ENCODE peak calls at places on chromosomes 5 and 9, in five cellular contexts. B is AG08395, H is heart right ventricle, Q is H1, X is caudate nucleus. A is an unnamed sample.

GRCh38 chr5:89342106-89342876 is 459.3 kb upstream of the MEF2C start:
- DNase-seq in B (peak), H (no peak), Q (no peak), X (no peak), A (peak)

GRCh38 chr9:84556556-84556955 is 113.0 kb upstream of the NTRK2 start:
- DNase-seq in B (no peak), H (no peak), Q (no peak), X (no peak), A (no peak)

GRCh38 chr5:145072880-145073279 is 762.3 kb downstream of the PRELID2 start:
- DNase-seq in B (no peak), H (no peak), Q (no peak), X (no peak), A (no peak)

GRCh38 chr5:160293901-160294561 is 18.3 kb downstream of the CCNJL start:
- DNase-seq in B (no peak), H (no peak), Q (no peak), X (no peak), A (no peak)

GRCh38 chr5:13955896-13956295 is 11.4 kb upstream of the DNAH5 start:
- DNase-seq in B (peak), H (no peak), Q (no peak), X (no peak), A (no peak)

GRCh38 chr5:177103523-177104253 is 17.0 kb downstream of the FGFR4 start:
- DNase-seq in B (no peak), H (no peak), Q (no peak), X (no peak), A (no peak)

GRCh38 chr5:104189031-104189430 is 626.4 kb upstream of the NUDT12 start:
- DNase-seq in B (no peak), H (no peak), Q (no peak), X (no peak), A (peak)

GRCh38 chr5:79689541-79690466 is at the start of gene CMYA5:
- DNase-seq in B (peak), H (peak), Q (no peak), X (no peak), A (no peak)

GRCh38 chr9:99052849-99053715 is 51.8 kb upstream of the TGFBR1 start:
- DNase-seq in B (no peak), H (no peak), Q (no peak), X (no peak), A (no peak)

GRCh38 chr5:18305288-18305899 is 671.1 kb downstream of the TAF11L14 start:
- DNase-seq in B (peak), H (no peak), Q (no peak), X (no peak), A (no peak)

GRCh38 chr9:82539126-82539525 is 523.8 kb downstream of the RASEF start:
- DNase-seq in B (no peak), H (no peak), Q (no peak), X (no peak), A (no peak)

GRCh38 chr9:114072181-114073140 is 5.6 kb downstream of the AMBP start:
- DNase-seq in B (no peak), H (peak), Q (no peak), X (no peak), A (peak)

GRCh38 chr5:35129921-35130485 is 82.3 kb upstream of the AGXT2 start:
- DNase-seq in B (no peak), H (no peak), Q (no peak), X (no peak), A (no peak)

GRCh38 chr5:68344447-68345111 is 129.0 kb downstream of the PIK3R1 start:
- DNase-seq in B (peak), H (no peak), Q (no peak), X (no peak), A (no peak)

GRCh38 chr9:16864741-16865434 is 5.6 kb downstream of the BNC2 start:
- DNase-seq in B (peak), H (no peak), Q (no peak), X (no peak), A (no peak)

GRCh38 chr5:177117441-177118045 is 16.0 kb upstream of the NSD1 start:
- DNase-seq in B (no peak), H (no peak), Q (no peak), X (no peak), A (no peak)

GRCh38 chr5:84796399-84796798 is 411.7 kb upstream of the EDIL3 start:
- DNase-seq in B (no peak), H (no peak), Q (no peak), X (no peak), A (no peak)

GRCh38 chr9:122095010-122095767 is 2.1 kb upstream of the TTLL11 start:
- DNase-seq in B (no peak), H (no peak), Q (no peak), X (no peak), A (no peak)

GRCh38 chr5:89071941-89072331 is 189.0 kb upstream of the MEF2C start:
- DNase-seq in B (no peak), H (no peak), Q (no peak), X (no peak), A (no peak)

GRCh38 chr9:120892748-120893584 is 16.0 kb upstream of the PHF19 start:
- DNase-seq in B (peak), H (no peak), Q (no peak), X (no peak), A (no peak)

A was measured in GM04503.